ENCODE peak calls at places on chromosome 2, in six cellular contexts. Y is hippocampal formation, X is HTR-8/SVneo, O is NCI-H1048, S is ELF-1, H is astrocyte. F is an unnamed sample.

GRCh38 chr2:119028327-119029174 is 86.6 kb downstream of the MARCO start:
- DNase-seq in Y (no peak), O (peak; percentile 12), H (no peak), X (peak; percentile 24), S (peak; percentile 66), F (peak; percentile 7)

GRCh38 chr2:202032841-202033316 is 776 bp upstream of the FZD7 start:
- DNase-seq in Y (no peak), S (peak; percentile 80), O (no peak), X (peak; percentile 70), H (no peak), F (no peak)

GRCh38 chr2:210002158-210003157 is at the start of gene RPE:
- DNase-seq in X (peak; percentile 87), S (peak; percentile 97), O (peak; percentile 92), Y (peak; percentile 91), H (peak; percentile 84), F (peak; percentile 70)

GRCh38 chr2:44895061-44895460 is 46.4 kb upstream of the SIX3 start:
- DNase-seq in O (no peak), S (no peak), Y (no peak), X (no peak), H (no peak), F (no peak)

GRCh38 chr2:2938481-2938880 is 439.1 kb downstream of the EIPR1 start:
- DNase-seq in Y (no peak), X (no peak), O (no peak), H (no peak), S (no peak), F (no peak)

GRCh38 chr2:11766016-11766415 is 19.6 kb downstream of the LPIN1 start:
- DNase-seq in H (no peak), S (no peak), O (no peak), Y (no peak), X (no peak), F (no peak)

GRCh38 chr2:77839102-77839501 is 316.9 kb upstream of the LRRTM4 start:
- DNase-seq in O (no peak), X (no peak), S (no peak), H (no peak), Y (no peak), F (no peak)

GRCh38 chr2:11073251-11073650 is 82.0 kb upstream of the SLC66A3 start:
- DNase-seq in X (no peak), Y (no peak), O (no peak), H (no peak), S (peak; percentile 88), F (no peak)

GRCh38 chr2:127984551-127984950 is 43.3 kb downstream of the SAP130 start:
- DNase-seq in O (no peak), X (no peak), S (no peak), Y (no peak), H (peak; percentile 18), F (no peak)

GRCh38 chr2:17643031-17643615 is 102.6 kb downstream of the VSNL1 start:
- DNase-seq in X (peak; percentile 75), S (peak; percentile 52), O (no peak), Y (peak; percentile 9), H (peak; percentile 98), F (peak; percentile 90)

GRCh38 chr2:10909050-10909995 is 2.4 kb upstream of the KCNF1 start:
- DNase-seq in H (no peak), X (peak; percentile 38), Y (no peak), O (peak; percentile 16), S (peak; percentile 51), F (no peak)

GRCh38 chr2:40364143-40364903 is 87.6 kb downstream of the SLC8A1 start:
- DNase-seq in S (no peak), H (no peak), X (no peak), O (no peak), Y (no peak), F (no peak)

GRCh38 chr2:146721486-146721885 is 1123.3 kb upstream of the ACVR2A start:
- DNase-seq in H (no peak), S (no peak), O (no peak), X (no peak), Y (no peak), F (no peak)

GRCh38 chr2:39618236-39618635 is 47.5 kb upstream of the TMEM178A start:
- DNase-seq in H (no peak), O (no peak), S (no peak), Y (no peak), X (no peak), F (no peak)

GRCh38 chr2:73356097-73356496 is 29.5 kb upstream of the ALMS1 start:
- DNase-seq in Y (no peak), O (no peak), S (no peak), X (no peak), H (no peak), F (no peak)

GRCh38 chr2:181038796-181039195 is 58.4 kb downstream of the UBE2E3 start:
- DNase-seq in Y (no peak), H (peak; percentile 31), S (no peak), X (no peak), O (no peak), F (peak; percentile 4)

GRCh38 chr2:113240150-113240914 is 38.4 kb downstream of the PAX8 start:
- DNase-seq in Y (peak; percentile 34), S (no peak), H (peak; percentile 94), X (peak; percentile 58), O (no peak), F (peak; percentile 83)

GRCh38 chr2:172181840-172182239 is 79.1 kb upstream of the DLX2 start:
- DNase-seq in O (no peak), X (no peak), Y (no peak), S (peak; percentile 95), H (peak; percentile 33), F (no peak)

GRCh38 chr2:168683996-168684395 is 118.4 kb upstream of the NOSTRIN start:
- DNase-seq in O (no peak), S (no peak), Y (no peak), X (no peak), H (no peak), F (no peak)

GRCh38 chr2:208573559-208573958 is 167.0 kb downstream of the PTH2R start:
- DNase-seq in Y (no peak), O (no peak), X (no peak), H (no peak), S (peak; percentile 9), F (no peak)

GRCh38 chr2:151171186-151171585 is 90.5 kb downstream of the RBM43 start:
- DNase-seq in Y (no peak), S (no peak), X (no peak), O (no peak), H (no peak), F (no peak)

GRCh38 chr2:197866449-197866848 is 62.1 kb downstream of the PLCL1 start:
- DNase-seq in Y (no peak), S (no peak), H (no peak), O (no peak), X (no peak), F (no peak)

GRCh38 chr2:24856791-24857211 is 63.2 kb downstream of the ADCY3 start:
- DNase-seq in X (no peak), H (no peak), Y (no peak), S (no peak), O (no peak), F (no peak)

GRCh38 chr2:219560037-219560892 is 11.1 kb downstream of the OBSL1 start:
- DNase-seq in S (no peak), Y (no peak), H (no peak), O (no peak), X (no peak), F (no peak)

GRCh38 chr2:241815477-241816430 is 6.8 kb downstream of the NEU4 start:
- DNase-seq in S (no peak), H (no peak), O (no peak), Y (no peak), X (no peak), F (no peak)

GRCh38 chr2:224919472-224920110 is 122.7 kb downstream of the DOCK10 start:
- DNase-seq in S (no peak), O (no peak), Y (no peak), X (no peak), H (no peak), F (no peak)

GRCh38 chr2:16553222-16553621 is 112.4 kb downstream of the CYRIA start:
- DNase-seq in O (no peak), X (no peak), H (peak; percentile 2), S (peak; percentile 14), Y (peak; percentile 51), F (no peak)

GRCh38 chr2:235080108-235080507 is 128.3 kb downstream of the SH3BP4 start:
- DNase-seq in Y (no peak), O (no peak), S (no peak), X (no peak), H (no peak), F (no peak)

GRCh38 chr2:108403494-108403893 is 25.7 kb downstream of the SULT1C4 start:
- DNase-seq in S (peak; percentile 84), H (peak; percentile 63), X (peak; percentile 17), Y (no peak), O (no peak), F (peak; percentile 18)

GRCh38 chr2:132975490-132976105 is 305.6 kb upstream of the LYPD1 start:
- DNase-seq in X (no peak), Y (no peak), O (no peak), S (no peak), H (no peak), F (no peak)

F was measured in AG04450.